ENCODE peak calls at places on chromosome 10, in six cellular contexts. W, S, R, H, A and D are unnamed samples.

GRCh38 chr10:61612009-61612408 is 50.7 kb upstream of the CABCOCO1 start:
- DNase-seq in W (no peak), S (no peak), R (no peak), H (no peak), A (no peak), D (no peak)

GRCh38 chr10:77681839-77682238 is 44.2 kb upstream of the KCNMA1 start:
- DNase-seq in W (no peak), S (no peak), R (no peak), H (no peak), A (no peak), D (no peak)

GRCh38 chr10:71218046-71218832 is 5.9 kb downstream of the UNC5B start:
- DNase-seq in W (no peak), S (no peak), R (no peak), H (peak; percentile 20), A (peak; percentile 29), D (peak; percentile 45)

GRCh38 chr10:1121311-1121970 is 65.3 kb downstream of the WDR37 start:
- DNase-seq in W (no peak), S (no peak), R (no peak), H (no peak), A (no peak), D (peak; percentile 77)

GRCh38 chr10:24957624-24958435 is 5.4 kb upstream of the PRTFDC1 start:
- DNase-seq in W (no peak), S (no peak), R (no peak), H (no peak), A (no peak), D (no peak)

GRCh38 chr10:48634198-48634983 is 29.5 kb upstream of the ARHGAP22 start:
- DNase-seq in W (peak; percentile 56), S (no peak), R (peak; percentile 74), H (no peak), A (no peak), D (no peak)

GRCh38 chr10:80453715-80454525 is at the start of gene TSPAN14:
- DNase-seq in W (peak; percentile 87), S (no peak), R (peak; percentile 95), H (peak; percentile 53), A (peak; percentile 98), D (peak; percentile 92)

GRCh38 chr10:99435986-99436633 is 5.7 kb upstream of the GOT1 start:
- DNase-seq in W (no peak), S (no peak), R (no peak), H (peak; percentile 48), A (peak; percentile 35), D (no peak)

GRCh38 chr10:8369666-8370065 is 315.2 kb downstream of the GATA3 start:
- DNase-seq in W (no peak), S (no peak), R (no peak), H (no peak), A (no peak), D (no peak)

GRCh38 chr10:28359334-28359733 is 56.5 kb upstream of the MPP7 start:
- DNase-seq in W (no peak), S (no peak), R (no peak), H (no peak), A (no peak), D (no peak)

GRCh38 chr10:100744980-100745881 is at the start of gene PAX2:
- DNase-seq in W (no peak), S (peak; percentile 80), R (peak; percentile 59), H (no peak), A (peak; percentile 37), D (no peak)

GRCh38 chr10:46539596-46540411 is 16.7 kb downstream of the GPRIN2 start:
- DNase-seq in W (peak; percentile 15), S (no peak), R (no peak), H (peak; percentile 86), A (no peak), D (peak; percentile 25)

GRCh38 chr10:59337254-59337653 is 25.1 kb downstream of the FAM13C start:
- DNase-seq in W (peak; percentile 32), S (no peak), R (peak; percentile 71), H (peak; percentile 21), A (no peak), D (no peak)

GRCh38 chr10:28375399-28376354 is 72.8 kb upstream of the MPP7 start:
- DNase-seq in W (peak; percentile 34), S (no peak), R (no peak), H (no peak), A (no peak), D (no peak)

GRCh38 chr10:89283988-89284475 is 17.8 kb upstream of the IFIT2 start:
- DNase-seq in W (peak; percentile 28), S (no peak), R (peak; percentile 92), H (peak; percentile 16), A (no peak), D (no peak)

GRCh38 chr10:10094700-10095099 is 923.0 kb upstream of the CELF2 start:
- DNase-seq in W (no peak), S (no peak), R (no peak), H (no peak), A (no peak), D (no peak)

GRCh38 chr10:4810093-4810492 is 15.9 kb upstream of the AKR1E2 start:
- DNase-seq in W (no peak), S (no peak), R (no peak), H (no peak), A (no peak), D (no peak)

GRCh38 chr10:89346264-89346971 is 18.6 kb downstream of the IFIT3 start:
- DNase-seq in W (no peak), S (no peak), R (no peak), H (peak; percentile 13), A (no peak), D (no peak)

GRCh38 chr10:123743441-123744225 is 77.5 kb downstream of the GPR26 start:
- DNase-seq in W (no peak), S (no peak), R (no peak), H (no peak), A (no peak), D (no peak)

GRCh38 chr10:110820321-110820814 is 51.4 kb upstream of the PDCD4 start:
- DNase-seq in W (no peak), S (no peak), R (peak; percentile 95), H (no peak), A (no peak), D (no peak)

GRCh38 chr10:35506741-35507140 is 98.4 kb upstream of the GJD4 start:
- DNase-seq in W (no peak), S (no peak), R (no peak), H (no peak), A (no peak), D (no peak)

GRCh38 chr10:72086466-72087391 is 1.6 kb downstream of the SPOCK2 start:
- DNase-seq in W (peak; percentile 65), S (peak; percentile 29), R (no peak), H (peak; percentile 27), A (no peak), D (peak; percentile 75)

GRCh38 chr10:85152488-85152887 is 824.1 kb downstream of the CCSER2 start:
- DNase-seq in W (no peak), S (no peak), R (no peak), H (no peak), A (no peak), D (no peak)

GRCh38 chr10:101305241-101306230 is 48.4 kb upstream of the BTRC start:
- DNase-seq in W (no peak), S (no peak), R (no peak), H (no peak), A (no peak), D (no peak)

GRCh38 chr10:16742165-16742960 is 74.9 kb downstream of the RSU1 start:
- DNase-seq in W (no peak), S (no peak), R (no peak), H (no peak), A (no peak), D (no peak)
- TF ChIP-seq POLR2AphosphoS5 in W (no peak), S (no peak), R (no peak), H (no peak), A (no peak), D (no peak)

GRCh38 chr10:87804939-87805569 is 13.0 kb downstream of the ATAD1 start:
- DNase-seq in W (no peak), S (no peak), R (no peak), H (no peak), A (no peak), D (no peak)
- H3K9me3 ChIP-seq in W (no peaks in the 10 kb centered on the region), S (peaks cover 23% of the 10 kb centered on the region), R (no peaks in the 10 kb centered on the region), H (peaks cover 24% of the 10 kb centered on the region), A (no peaks in the 10 kb centered on the region), D (no peaks in the 10 kb centered on the region)

DNA sequence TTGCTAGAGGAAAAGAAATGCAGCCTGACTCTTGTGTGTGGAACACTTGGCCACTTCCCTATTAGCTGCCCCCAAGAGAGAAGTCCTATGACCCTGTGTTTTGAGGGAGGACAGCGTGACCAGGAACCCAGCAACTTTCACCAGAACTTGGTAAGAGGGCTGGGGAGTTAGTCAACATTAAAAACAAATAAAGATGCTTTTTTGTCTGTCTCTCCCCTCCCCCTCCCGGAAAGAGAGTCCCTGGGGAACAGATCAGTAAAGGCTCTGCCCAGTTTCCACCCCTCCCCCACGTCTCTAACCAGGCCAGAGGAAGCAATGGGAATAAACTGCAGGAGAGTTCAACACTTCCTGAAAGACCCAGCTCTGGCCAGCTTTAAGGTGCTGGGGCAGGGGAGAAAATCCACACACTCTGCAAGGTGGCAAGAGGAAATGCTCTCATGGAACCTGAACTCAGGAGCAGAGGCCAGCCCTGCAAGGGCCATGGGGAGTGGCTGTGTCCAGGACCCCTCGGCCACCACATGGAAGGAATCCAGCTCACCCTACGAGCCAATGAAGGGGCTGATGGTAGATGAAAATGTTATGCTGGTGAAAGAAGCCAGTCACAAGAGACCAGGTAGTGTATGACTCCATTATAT is 21.5 kb downstream of the SH3PXD2A start:
- DNase-seq in W (peak; percentile 78), S (no peak), R (peak; percentile 87), H (peak; percentile 88), A (peak; percentile 14), D (peak; percentile 66)
- TF ChIP-seq EP300 in W (no peak), S (no peak), R (no peak), H (no peak), A (no peak), D (no peak)

GRCh38 chr10:113854757-113855626 is 531 bp downstream of the NHLRC2 start:
- DNase-seq in W (peak; percentile 52), S (no peak), R (peak; percentile 79), H (peak; percentile 23), A (peak; percentile 65), D (peak; percentile 83)

GRCh38 chr10:113856563-113856962 is 2.1 kb downstream of the NHLRC2 start:
- DNase-seq in W (no peak), S (no peak), R (no peak), H (no peak), A (no peak), D (no peak)

GRCh38 chr10:113853577-113854018 is 284 bp downstream of the DCLRE1A start:
- DNase-seq in W (no peak), S (no peak), R (no peak), H (no peak), A (no peak), D (no peak)

GRCh38 chr10:113857210-113857609 is 2.7 kb downstream of the NHLRC2 start:
- DNase-seq in W (no peak), S (no peak), R (no peak), H (no peak), A (no peak), D (no peak)

DNA sequence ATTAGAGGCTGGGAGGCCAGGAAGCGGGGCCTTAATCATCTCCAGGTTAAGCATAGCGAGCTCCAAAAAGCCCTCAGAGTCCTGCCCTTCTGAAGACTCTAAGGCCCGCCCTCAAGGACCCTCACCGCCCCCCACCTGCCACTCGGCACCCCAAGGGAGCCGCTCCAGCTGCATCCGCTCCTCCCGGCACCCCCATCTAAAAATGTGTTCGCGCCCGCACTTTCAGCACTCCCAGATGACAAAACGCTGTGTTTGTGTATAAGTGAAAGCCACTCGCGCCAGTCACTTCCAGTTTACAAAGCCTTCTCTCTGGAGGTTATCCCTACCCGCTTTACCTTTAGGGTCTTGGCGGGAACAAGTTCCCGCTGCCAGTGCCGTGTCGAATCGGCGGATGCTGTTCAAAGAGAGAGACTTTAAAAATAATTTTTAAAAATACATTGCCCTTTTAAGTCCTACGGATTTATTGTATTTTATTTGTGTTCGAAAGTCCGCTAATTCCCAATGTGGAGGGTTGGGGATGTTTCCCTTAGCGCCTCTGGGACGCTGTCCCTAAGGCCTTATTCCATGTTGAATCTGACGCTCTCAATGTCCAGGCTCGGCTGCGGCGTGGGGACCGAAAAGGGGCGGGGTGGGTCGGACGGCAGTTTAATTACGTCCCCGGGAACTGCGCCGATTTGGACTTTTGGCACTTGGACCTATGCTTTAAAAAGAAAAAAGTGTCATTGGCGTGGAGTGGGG is at the start of the genes DCLRE1A and NHLRC2:
- DNase-seq in W (peak; percentile 85), S (peak; percentile 21), R (peak; percentile 89), H (peak; percentile 68), A (peak; percentile 60), D (peak; percentile 85)
- TF ChIP-seq POLR2AphosphoS5 in W (no peak), S (peak; percentile 43), R (peak; percentile 31), H (peak; percentile 42), A (no peak), D (no peak)